ENCODE peak calls at places on chromosomes 16 and 17, in five cellular contexts. One of them, this sample, is unnamed.

GRCh38 chr17:33291248-33292183 is 1.6 kb downstream of the ASIC2 start:
- DNase-seq in uterus: no peak
- DNase-seq in fibroblast of lung: peak; percentile 45
- DNase-seq in mucosa of gallbladder: peak; percentile 26
- DNase-seq in stimulated activated CD4-positive, alpha-beta T cell treated with anti-CD3 and anti-CD28 coated beads, TNF-alpha, amount 100 ng/mL, for 48 hours: no peak
- DNase-seq in this sample: peak; percentile 10

GRCh38 chr17:32276217-32276616 is 10.6 kb downstream of the RHBDL3 start:
- DNase-seq in mucosa of gallbladder: no peak
- DNase-seq in fibroblast of lung: no peak
- DNase-seq in uterus: peak; percentile 36
- DNase-seq in stimulated activated CD4-positive, alpha-beta T cell treated with anti-CD3 and anti-CD28 coated beads, TNF-alpha, amount 100 ng/mL, for 48 hours: no peak
- DNase-seq in this sample: no peak

GRCh38 chr17:66781135-66781534 is 53.8 kb upstream of the CACNG5 start:
- DNase-seq in fibroblast of lung: no peak
- DNase-seq in uterus: no peak
- DNase-seq in stimulated activated CD4-positive, alpha-beta T cell treated with anti-CD3 and anti-CD28 coated beads, TNF-alpha, amount 100 ng/mL, for 48 hours: no peak
- DNase-seq in mucosa of gallbladder: no peak
- DNase-seq in this sample: no peak

GRCh38 chr16:22195695-22196558 is 10.2 kb upstream of the EEF2K start:
- DNase-seq in stimulated activated CD4-positive, alpha-beta T cell treated with anti-CD3 and anti-CD28 coated beads, TNF-alpha, amount 100 ng/mL, for 48 hours: peak; percentile 85
- DNase-seq in fibroblast of lung: peak; percentile 91
- DNase-seq in mucosa of gallbladder: peak; percentile 95
- DNase-seq in uterus: peak; percentile 95
- DNase-seq in this sample: peak; percentile 91

GRCh38 chr17:66737524-66737923 is 97.4 kb upstream of the CACNG5 start:
- DNase-seq in uterus: no peak
- DNase-seq in stimulated activated CD4-positive, alpha-beta T cell treated with anti-CD3 and anti-CD28 coated beads, TNF-alpha, amount 100 ng/mL, for 48 hours: no peak
- DNase-seq in fibroblast of lung: peak; percentile 45
- DNase-seq in mucosa of gallbladder: no peak
- DNase-seq in this sample: no peak

GRCh38 chr17:65181237-65182061 is 44.3 kb downstream of the RGS9 start:
- DNase-seq in mucosa of gallbladder: no peak
- DNase-seq in fibroblast of lung: no peak
- DNase-seq in uterus: no peak
- DNase-seq in stimulated activated CD4-positive, alpha-beta T cell treated with anti-CD3 and anti-CD28 coated beads, TNF-alpha, amount 100 ng/mL, for 48 hours: peak; percentile 35
- DNase-seq in this sample: no peak

GRCh38 chr17:82915010-82915696 is 75.3 kb upstream of the ZNF750 start:
- DNase-seq in mucosa of gallbladder: no peak
- DNase-seq in uterus: no peak
- DNase-seq in fibroblast of lung: no peak
- DNase-seq in stimulated activated CD4-positive, alpha-beta T cell treated with anti-CD3 and anti-CD28 coated beads, TNF-alpha, amount 100 ng/mL, for 48 hours: no peak
- DNase-seq in this sample: no peak

GRCh38 chr17:78108726-78109488 is 19.6 kb downstream of the TMC6 start:
- DNase-seq in mucosa of gallbladder: no peak
- DNase-seq in fibroblast of lung: no peak
- DNase-seq in uterus: no peak
- DNase-seq in stimulated activated CD4-positive, alpha-beta T cell treated with anti-CD3 and anti-CD28 coated beads, TNF-alpha, amount 100 ng/mL, for 48 hours: no peak
- DNase-seq in this sample: no peak

GRCh38 chr17:62876063-62876462 is 67.9 kb upstream of the MARCHF10 start:
- DNase-seq in fibroblast of lung: no peak
- DNase-seq in uterus: no peak
- DNase-seq in stimulated activated CD4-positive, alpha-beta T cell treated with anti-CD3 and anti-CD28 coated beads, TNF-alpha, amount 100 ng/mL, for 48 hours: no peak
- DNase-seq in mucosa of gallbladder: no peak
- DNase-seq in this sample: no peak

GRCh38 chr17:80262775-80263244 is 2.2 kb downstream of the RNF213 start:
- DNase-seq in fibroblast of lung: no peak
- DNase-seq in uterus: no peak
- DNase-seq in stimulated activated CD4-positive, alpha-beta T cell treated with anti-CD3 and anti-CD28 coated beads, TNF-alpha, amount 100 ng/mL, for 48 hours: no peak
- DNase-seq in mucosa of gallbladder: no peak
- DNase-seq in this sample: no peak

GRCh38 chr16:3138823-3139426 is 4.1 kb downstream of the ZNF213 start:
- DNase-seq in uterus: no peak
- DNase-seq in stimulated activated CD4-positive, alpha-beta T cell treated with anti-CD3 and anti-CD28 coated beads, TNF-alpha, amount 100 ng/mL, for 48 hours: no peak
- DNase-seq in mucosa of gallbladder: no peak
- DNase-seq in fibroblast of lung: no peak
- DNase-seq in this sample: no peak

GRCh38 chr16:4689864-4690704 is 3.3 kb upstream of the NUDT16L1 start:
- DNase-seq in mucosa of gallbladder: no peak
- DNase-seq in stimulated activated CD4-positive, alpha-beta T cell treated with anti-CD3 and anti-CD28 coated beads, TNF-alpha, amount 100 ng/mL, for 48 hours: no peak
- DNase-seq in uterus: no peak
- DNase-seq in fibroblast of lung: no peak
- DNase-seq in this sample: no peak

GRCh38 chr16:68475071-68475470 is 26.8 kb upstream of the SMPD3 start:
- DNase-seq in mucosa of gallbladder: peak; percentile 34
- DNase-seq in uterus: no peak
- DNase-seq in fibroblast of lung: no peak
- DNase-seq in stimulated activated CD4-positive, alpha-beta T cell treated with anti-CD3 and anti-CD28 coated beads, TNF-alpha, amount 100 ng/mL, for 48 hours: no peak
- DNase-seq in this sample: no peak

GRCh38 chr17:8041980-8042379 is 3.1 kb downstream of the ALOX15B start:
- DNase-seq in uterus: no peak
- DNase-seq in mucosa of gallbladder: no peak
- DNase-seq in fibroblast of lung: no peak
- DNase-seq in stimulated activated CD4-positive, alpha-beta T cell treated with anti-CD3 and anti-CD28 coated beads, TNF-alpha, amount 100 ng/mL, for 48 hours: no peak
- DNase-seq in this sample: no peak

GRCh38 chr16:73848993-73849392 is 447.6 kb upstream of the PSMD7 start:
- DNase-seq in uterus: no peak
- DNase-seq in fibroblast of lung: no peak
- DNase-seq in mucosa of gallbladder: no peak
- DNase-seq in stimulated activated CD4-positive, alpha-beta T cell treated with anti-CD3 and anti-CD28 coated beads, TNF-alpha, amount 100 ng/mL, for 48 hours: no peak
- DNase-seq in this sample: no peak

GRCh38 chr17:57531648-57532486 is 213.2 kb downstream of the CCDC182 start:
- DNase-seq in stimulated activated CD4-positive, alpha-beta T cell treated with anti-CD3 and anti-CD28 coated beads, TNF-alpha, amount 100 ng/mL, for 48 hours: no peak
- DNase-seq in fibroblast of lung: no peak
- DNase-seq in mucosa of gallbladder: peak; percentile 67
- DNase-seq in uterus: no peak
- DNase-seq in this sample: no peak

GRCh38 chr16:29743827-29744531 is 1.8 kb downstream of the C16orf54 start:
- DNase-seq in stimulated activated CD4-positive, alpha-beta T cell treated with anti-CD3 and anti-CD28 coated beads, TNF-alpha, amount 100 ng/mL, for 48 hours: no peak
- DNase-seq in mucosa of gallbladder: no peak
- DNase-seq in fibroblast of lung: no peak
- DNase-seq in uterus: no peak
- DNase-seq in this sample: no peak

GRCh38 chr17:28755486-28755885 is 11.7 kb downstream of the TRAF4 start:
- DNase-seq in fibroblast of lung: peak; percentile 56
- DNase-seq in mucosa of gallbladder: no peak
- DNase-seq in uterus: no peak
- DNase-seq in stimulated activated CD4-positive, alpha-beta T cell treated with anti-CD3 and anti-CD28 coated beads, TNF-alpha, amount 100 ng/mL, for 48 hours: no peak
- DNase-seq in this sample: no peak

GRCh38 chr16:77191259-77191969 is 424 bp downstream of the MON1B start:
- DNase-seq in mucosa of gallbladder: no peak
- DNase-seq in stimulated activated CD4-positive, alpha-beta T cell treated with anti-CD3 and anti-CD28 coated beads, TNF-alpha, amount 100 ng/mL, for 48 hours: no peak
- DNase-seq in fibroblast of lung: peak; percentile 20
- DNase-seq in uterus: peak; percentile 31
- DNase-seq in this sample: no peak

GRCh38 chr16:55040366-55041086 is 109.9 kb downstream of the IRX5 start:
- DNase-seq in fibroblast of lung: no peak
- DNase-seq in uterus: no peak
- DNase-seq in stimulated activated CD4-positive, alpha-beta T cell treated with anti-CD3 and anti-CD28 coated beads, TNF-alpha, amount 100 ng/mL, for 48 hours: no peak
- DNase-seq in mucosa of gallbladder: no peak
- DNase-seq in this sample: no peak

GRCh38 chr17:81165246-81166032 is at the start of gene PVALEF:
- DNase-seq in stimulated activated CD4-positive, alpha-beta T cell treated with anti-CD3 and anti-CD28 coated beads, TNF-alpha, amount 100 ng/mL, for 48 hours: no peak
- DNase-seq in fibroblast of lung: no peak
- DNase-seq in mucosa of gallbladder: no peak
- DNase-seq in uterus: no peak
- DNase-seq in this sample: peak; percentile 66

GRCh38 chr16:3408561-3409197 is 7.7 kb downstream of the ZNF174 start:
- DNase-seq in mucosa of gallbladder: no peak
- DNase-seq in uterus: no peak
- DNase-seq in fibroblast of lung: no peak
- DNase-seq in stimulated activated CD4-positive, alpha-beta T cell treated with anti-CD3 and anti-CD28 coated beads, TNF-alpha, amount 100 ng/mL, for 48 hours: no peak
- DNase-seq in this sample: no peak

GRCh38 chr17:79976451-79976850 is 59.2 kb downstream of the TBC1D16 start:
- DNase-seq in mucosa of gallbladder: no peak
- DNase-seq in uterus: no peak
- DNase-seq in stimulated activated CD4-positive, alpha-beta T cell treated with anti-CD3 and anti-CD28 coated beads, TNF-alpha, amount 100 ng/mL, for 48 hours: no peak
- DNase-seq in fibroblast of lung: no peak
- DNase-seq in this sample: no peak

GRCh38 chr17:4771519-4772234 is at the start of gene TM4SF5:
- DNase-seq in uterus: no peak
- DNase-seq in stimulated activated CD4-positive, alpha-beta T cell treated with anti-CD3 and anti-CD28 coated beads, TNF-alpha, amount 100 ng/mL, for 48 hours: no peak
- DNase-seq in mucosa of gallbladder: peak; percentile 81
- DNase-seq in fibroblast of lung: no peak
- DNase-seq in this sample: no peak

GRCh38 chr16:77430360-77430759 is 4.5 kb downstream of the ADAMTS18 start:
- DNase-seq in mucosa of gallbladder: no peak
- DNase-seq in uterus: no peak
- DNase-seq in fibroblast of lung: no peak
- DNase-seq in stimulated activated CD4-positive, alpha-beta T cell treated with anti-CD3 and anti-CD28 coated beads, TNF-alpha, amount 100 ng/mL, for 48 hours: no peak
- DNase-seq in this sample: no peak

GRCh38 chr16:50944431-50944830 is 202.5 kb downstream of the CYLD start:
- DNase-seq in stimulated activated CD4-positive, alpha-beta T cell treated with anti-CD3 and anti-CD28 coated beads, TNF-alpha, amount 100 ng/mL, for 48 hours: no peak
- DNase-seq in uterus: no peak
- DNase-seq in mucosa of gallbladder: no peak
- DNase-seq in fibroblast of lung: no peak
- DNase-seq in this sample: no peak

GRCh38 chr17:77503916-77504651 is 363.3 kb downstream of the SEC14L1 start:
- DNase-seq in fibroblast of lung: no peak
- DNase-seq in mucosa of gallbladder: no peak
- DNase-seq in stimulated activated CD4-positive, alpha-beta T cell treated with anti-CD3 and anti-CD28 coated beads, TNF-alpha, amount 100 ng/mL, for 48 hours: no peak
- DNase-seq in uterus: peak; percentile 9
- DNase-seq in this sample: no peak

GRCh38 chr17:63639125-63639524 is 16.9 kb downstream of the MAP3K3 start:
- DNase-seq in stimulated activated CD4-positive, alpha-beta T cell treated with anti-CD3 and anti-CD28 coated beads, TNF-alpha, amount 100 ng/mL, for 48 hours: no peak
- DNase-seq in mucosa of gallbladder: no peak
- DNase-seq in uterus: no peak
- DNase-seq in fibroblast of lung: no peak
- DNase-seq in this sample: no peak

GRCh38 chr16:58501242-58502131 is 1.5 kb downstream of the NDRG4 start:
- DNase-seq in stimulated activated CD4-positive, alpha-beta T cell treated with anti-CD3 and anti-CD28 coated beads, TNF-alpha, amount 100 ng/mL, for 48 hours: no peak
- DNase-seq in fibroblast of lung: no peak
- DNase-seq in mucosa of gallbladder: no peak
- DNase-seq in uterus: no peak
- DNase-seq in this sample: no peak

GRCh38 chr16:66326995-66327513 is 39.4 kb upstream of the CDH5 start:
- DNase-seq in fibroblast of lung: peak; percentile 23
- DNase-seq in mucosa of gallbladder: peak; percentile 49
- DNase-seq in stimulated activated CD4-positive, alpha-beta T cell treated with anti-CD3 and anti-CD28 coated beads, TNF-alpha, amount 100 ng/mL, for 48 hours: no peak
- DNase-seq in uterus: no peak
- DNase-seq in this sample: no peak

GRCh38 chr17:7438050-7438614 is 1.2 kb upstream of the FGF11 start:
- DNase-seq in mucosa of gallbladder: peak; percentile 53
- DNase-seq in uterus: peak; percentile 50
- DNase-seq in stimulated activated CD4-positive, alpha-beta T cell treated with anti-CD3 and anti-CD28 coated beads, TNF-alpha, amount 100 ng/mL, for 48 hours: peak; percentile 22
- DNase-seq in fibroblast of lung: no peak
- DNase-seq in this sample: peak; percentile 77

GRCh38 chr17:28404812-28405570 is 1.0 kb downstream of the SLC46A1 start:
- DNase-seq in mucosa of gallbladder: peak; percentile 76
- DNase-seq in fibroblast of lung: no peak
- DNase-seq in uterus: no peak
- DNase-seq in stimulated activated CD4-positive, alpha-beta T cell treated with anti-CD3 and anti-CD28 coated beads, TNF-alpha, amount 100 ng/mL, for 48 hours: no peak
- DNase-seq in this sample: no peak

GRCh38 chr17:72004476-72005331 is 116.1 kb upstream of the SOX9 start:
- DNase-seq in uterus: no peak
- DNase-seq in fibroblast of lung: no peak
- DNase-seq in stimulated activated CD4-positive, alpha-beta T cell treated with anti-CD3 and anti-CD28 coated beads, TNF-alpha, amount 100 ng/mL, for 48 hours: no peak
- DNase-seq in mucosa of gallbladder: no peak
- DNase-seq in this sample: no peak

GRCh38 chr17:62892870-62893338 is 73.1 kb upstream of the TANC2 start:
- DNase-seq in stimulated activated CD4-positive, alpha-beta T cell treated with anti-CD3 and anti-CD28 coated beads, TNF-alpha, amount 100 ng/mL, for 48 hours: peak; percentile 7
- DNase-seq in fibroblast of lung: peak; percentile 71
- DNase-seq in mucosa of gallbladder: peak; percentile 60
- DNase-seq in uterus: no peak
- DNase-seq in this sample: no peak

GRCh38 chr16:88813396-88814143 is 1.8 kb upstream of the APRT start:
- DNase-seq in fibroblast of lung: no peak
- DNase-seq in mucosa of gallbladder: no peak
- DNase-seq in uterus: no peak
- DNase-seq in stimulated activated CD4-positive, alpha-beta T cell treated with anti-CD3 and anti-CD28 coated beads, TNF-alpha, amount 100 ng/mL, for 48 hours: no peak
- DNase-seq in this sample: no peak

GRCh38 chr17:57766307-57766943 is 21.3 kb upstream of the CCDC182 start:
- DNase-seq in stimulated activated CD4-positive, alpha-beta T cell treated with anti-CD3 and anti-CD28 coated beads, TNF-alpha, amount 100 ng/mL, for 48 hours: no peak
- DNase-seq in uterus: no peak
- DNase-seq in mucosa of gallbladder: no peak
- DNase-seq in fibroblast of lung: no peak
- DNase-seq in this sample: no peak

GRCh38 chr17:58377005-58377660 is 25.1 kb upstream of the SUPT4H1 start:
- DNase-seq in mucosa of gallbladder: peak; percentile 61
- DNase-seq in stimulated activated CD4-positive, alpha-beta T cell treated with anti-CD3 and anti-CD28 coated beads, TNF-alpha, amount 100 ng/mL, for 48 hours: no peak
- DNase-seq in uterus: no peak
- DNase-seq in fibroblast of lung: no peak
- DNase-seq in this sample: no peak

This sample was measured in HAP-1.